ENCODE peak calls at places on chromosomes 2 and 18, in eight cellular contexts. Q, X, L, G, V, A, P and N are unnamed samples.

GRCh38 chr2:110802213-110802932 is 70.0 kb downstream of the ACOXL start:
- DNase-seq in Q (no peak), P (no peak), L (no peak), X (no peak), G (no peak), A (no peak), V (no peak), N (no peak)

GRCh38 chr2:17476060-17476459 is 42.2 kb downstream of the RAD51AP2 start:
- DNase-seq in P (no peak), Q (no peak), A (no peak), G (no peak), L (no peak), X (no peak), V (no peak), N (no peak)

GRCh38 chr2:11809586-11810236 is 63.3 kb downstream of the LPIN1 start:
- DNase-seq in G (no peak), A (no peak), L (no peak), Q (no peak), V (no peak), P (no peak), X (no peak), N (no peak)

GRCh38 chr18:6917082-6917481 is 187.6 kb downstream of the ARHGAP28 start:
- DNase-seq in V (no peak), L (no peak), P (no peak), X (no peak), A (no peak), G (no peak), Q (no peak), N (peak; percentile 5)

GRCh38 chr2:240179186-240179815 is 38.8 kb upstream of the OTOS start:
- DNase-seq in X (no peak), G (no peak), L (peak; percentile 41), A (peak; percentile 17), Q (no peak), P (no peak), V (no peak), N (no peak)

GRCh38 chr2:191713837-191714236 is 35.9 kb downstream of the NABP1 start:
- DNase-seq in L (no peak), A (no peak), G (no peak), P (no peak), X (no peak), Q (no peak), V (no peak), N (no peak)

GRCh38 chr18:3213231-3214059 is 6.3 kb downstream of the MYOM1 start:
- DNase-seq in L (no peak), A (no peak), G (no peak), V (no peak), P (no peak), X (no peak), Q (no peak), N (no peak)

GRCh38 chr2:94869131-94869530 is 2.1 kb upstream of the TEKT4 start:
- DNase-seq in X (no peak), L (peak; percentile 39), Q (no peak), P (no peak), A (no peak), G (no peak), V (no peak), N (no peak)

GRCh38 chr2:228771719-228772254 is 499.3 kb downstream of the PID1 start:
- DNase-seq in Q (no peak), V (no peak), A (no peak), X (no peak), L (no peak), P (peak; percentile 9), G (no peak), N (peak; percentile 16)

GRCh38 chr2:110853516-110853915 is 121.1 kb downstream of the ACOXL start:
- DNase-seq in A (no peak), X (no peak), P (peak; percentile 3), Q (peak; percentile 38), L (peak; percentile 80), V (peak; percentile 6), G (peak; percentile 45), N (peak; percentile 38)

GRCh38 chr2:20422679-20423271 is 24.1 kb upstream of the RHOB start:
- DNase-seq in Q (no peak), P (peak; percentile 73), X (no peak), A (peak; percentile 36), V (peak; percentile 25), G (no peak), L (no peak), N (peak; percentile 67)

GRCh38 chr2:20562540-20563225 is 88.2 kb downstream of the HS1BP3 start:
- DNase-seq in V (no peak), L (no peak), Q (no peak), P (no peak), A (no peak), G (no peak), X (no peak), N (no peak)

GRCh38 chr2:237213325-237214040 is 127.8 kb downstream of the COPS8 start:
- DNase-seq in X (peak; percentile 87), P (peak; percentile 96), A (peak; percentile 72), L (no peak), G (peak; percentile 26), Q (no peak), V (peak; percentile 90), N (peak; percentile 84)

GRCh38 chr2:70328921-70329561 is 27.2 kb upstream of the FAM136A start:
- DNase-seq in A (no peak), V (no peak), X (no peak), P (peak; percentile 8), G (peak; percentile 73), Q (peak; percentile 55), L (no peak), N (no peak)

DNA sequence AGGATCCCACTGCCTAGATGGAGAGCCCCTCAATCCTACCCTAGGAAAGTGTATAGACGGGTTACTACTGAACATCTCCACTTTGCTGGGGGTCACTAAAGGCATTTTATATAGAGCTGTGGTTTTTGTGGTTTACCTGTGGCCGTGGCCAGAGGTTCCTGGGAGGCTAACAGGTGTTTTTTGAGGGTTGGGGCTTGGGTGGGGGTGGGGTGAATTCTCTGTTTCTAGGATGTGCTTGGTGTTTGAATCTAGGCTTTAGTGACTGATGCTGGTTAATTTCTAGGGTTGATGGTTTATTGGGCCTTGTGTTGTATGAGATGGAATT is 7.7 kb downstream of the HOXD8 start:
- DNase-seq in X (no peak), L (no peak), P (no peak), A (no peak), Q (no peak), G (no peak), V (no peak), N (no peak)
- H3K4me3 ChIP-seq in X (peak overlapping the region; percentile 64), L (peak overlapping the region; percentile 12), P (peak overlapping the region; percentile 80), A (peak overlapping the region; percentile 84), Q (peak overlapping the region; percentile 47), G (peak overlapping the region; percentile 38), V (no peak overlapping the region), N (peak overlapping the region; percentile 55)

DNA sequence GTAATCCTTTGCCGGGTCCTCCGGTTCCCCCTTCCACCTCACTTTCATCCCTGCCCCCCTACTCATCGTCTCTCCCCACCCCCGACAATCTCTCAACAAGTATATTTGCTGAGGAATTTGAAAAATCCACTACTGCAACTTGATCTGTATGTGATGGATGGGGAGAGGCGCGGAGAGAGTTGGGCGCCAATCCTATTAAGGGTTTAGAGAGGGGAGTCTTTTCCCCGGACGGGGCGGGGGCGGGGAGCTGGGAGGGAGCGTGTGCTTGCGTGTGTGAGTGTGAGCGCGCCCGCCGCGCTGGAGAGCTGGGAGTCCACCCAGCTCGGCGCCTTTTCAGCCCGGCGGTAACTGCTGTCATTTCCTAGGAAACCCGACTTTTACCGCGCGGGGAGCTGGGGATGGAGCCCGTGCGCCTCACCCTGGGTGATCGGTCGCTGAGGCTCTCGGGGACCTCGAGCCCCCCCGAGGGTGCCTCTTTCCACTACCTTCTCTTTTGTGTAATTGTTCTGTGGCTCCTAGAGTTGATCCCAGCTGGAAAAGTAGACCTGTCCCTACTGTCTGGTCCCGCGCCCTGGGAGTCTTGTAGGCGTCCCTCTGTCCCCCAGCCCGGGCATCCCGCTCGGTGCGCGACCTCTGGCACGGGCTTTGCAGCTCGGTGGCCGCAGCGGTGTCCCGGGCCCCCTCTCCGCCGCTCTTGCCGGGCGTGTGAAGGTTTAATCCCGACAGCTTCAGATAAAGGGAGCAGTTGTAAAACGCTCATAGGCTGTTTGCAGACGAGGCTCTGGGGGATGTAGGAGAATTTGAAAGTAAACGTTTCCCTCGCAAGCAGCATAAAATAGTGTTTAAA is 1.5 kb downstream of the GLI2 start:
- DNase-seq in V (peak; percentile 92), G (peak; percentile 34), Q (peak; percentile 54), X (peak; percentile 83), L (peak; percentile 68), A (peak; percentile 72), P (peak; percentile 90), N (peak; percentile 88)
- H3K4me3 ChIP-seq in V (peak overlapping the region; percentile 82), G (peak overlapping the region; percentile 52), Q (peak overlapping the region; percentile 73), X (peak overlapping the region; percentile 48), L (no peak overlapping the region), A (peak overlapping the region; percentile 0), P (peak overlapping the region; percentile 81), N (peak overlapping the region; percentile 78)

GRCh38 chr2:197258580-197258979 is 52.0 kb downstream of the ANKRD44 start:
- DNase-seq in Q (no peak), P (peak; percentile 79), A (no peak), X (no peak), L (no peak), V (peak; percentile 28), G (no peak), N (no peak)

GRCh38 chr2:197263077-197263476 is 47.5 kb downstream of the ANKRD44 start:
- DNase-seq in Q (no peak), L (peak; percentile 76), G (no peak), P (no peak), V (no peak), A (no peak), X (no peak), N (no peak)

GRCh38 chr2:197259470-197259999 is 51.0 kb downstream of the ANKRD44 start:
- DNase-seq in L (no peak), P (no peak), A (no peak), G (no peak), X (no peak), V (no peak), Q (no peak), N (no peak)

GRCh38 chr2:197264332-197264731 is 46.2 kb downstream of the ANKRD44 start:
- DNase-seq in G (no peak), Q (no peak), L (no peak), A (no peak), X (no peak), P (no peak), V (no peak), N (no peak)

GRCh38 chr2:197261808-197262226 is 48.8 kb downstream of the ANKRD44 start:
- DNase-seq in A (no peak), P (no peak), Q (no peak), G (no peak), X (no peak), V (no peak), L (no peak), N (peak; percentile 32)
- H3K4me3 ChIP-seq in A (no peak overlapping the region), P (no peak overlapping the region), Q (no peak overlapping the region), G (no peak overlapping the region), X (no peak overlapping the region), V (no peak overlapping the region), L (no peak overlapping the region), N (no peak overlapping the region)

DNA sequence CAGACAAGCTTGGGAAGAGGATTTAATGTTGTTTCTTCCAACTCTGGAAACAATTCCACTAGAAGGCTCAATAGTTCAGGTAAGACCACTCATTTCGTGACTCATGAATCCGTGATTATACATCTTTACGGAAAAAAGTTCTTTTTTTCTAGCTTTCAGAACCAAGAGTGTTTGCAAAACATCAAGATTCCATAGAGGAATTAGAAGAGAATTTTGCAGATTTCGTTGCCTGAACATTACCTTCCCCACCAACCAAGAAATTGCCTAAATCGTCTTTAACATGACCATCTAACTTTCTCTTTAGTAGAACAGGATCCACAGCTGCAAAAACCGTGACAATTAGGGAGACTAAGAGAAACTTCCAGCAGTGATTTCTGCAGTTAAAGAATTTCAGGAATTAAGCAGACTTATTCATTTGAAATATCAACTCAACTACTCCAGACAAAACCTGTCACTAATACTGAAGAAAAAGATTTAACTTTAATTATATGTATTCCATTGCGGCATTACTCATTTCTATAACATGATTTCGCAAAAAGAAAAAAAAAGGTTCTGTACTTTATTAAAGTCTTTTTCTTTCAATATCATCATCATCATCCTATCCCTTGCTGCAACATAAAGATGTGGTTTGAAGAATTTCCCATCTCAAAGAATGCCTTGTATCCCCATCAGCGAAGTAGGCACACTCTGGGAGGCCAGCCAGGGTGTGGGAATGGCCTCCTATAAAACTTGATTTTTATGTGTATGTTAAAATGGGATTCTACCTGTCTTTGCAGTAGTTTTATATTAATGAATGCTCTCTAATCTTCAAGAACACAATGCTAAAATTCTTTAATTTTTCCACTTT is 1.9 kb upstream of the NAB1 start:
- DNase-seq in P (peak; percentile 85), A (no peak), Q (no peak), V (peak; percentile 47), X (no peak), L (no peak), G (no peak), N (no peak)
- H3K4me3 ChIP-seq in P (peak overlapping the region; percentile 66), A (peak overlapping the region; percentile 28), Q (peak overlapping the region; percentile 87), V (peak overlapping the region; percentile 26), X (no peak overlapping the region), L (no peak overlapping the region), G (no peak overlapping the region), N (peak overlapping the region; percentile 67)